ENCODE peak calls at places on chromosomes 4 and X, in ten cellular contexts. Z, O, P, R, C, Q, Y, H, D and W are unnamed samples.

GRCh38 chr4:176189891-176190795 is 5.2 kb downstream of the SPATA4 start:
- DNase-seq in H (no peak), Y (no peak), R (no peak), C (peak), D (no peak), Q (no peak), P (no peak), Z (no peak), O (no peak), W (peak)

GRCh38 chr4:88822034-88822433 is 124.4 kb upstream of the NAP1L5 start:
- DNase-seq in D (no peak), O (no peak), P (no peak), Y (no peak), R (no peak), H (no peak), Z (no peak), C (no peak), Q (no peak), W (no peak)

GRCh38 chrX:74535211-74535621 is 79.2 kb downstream of the RLIM start:
- DNase-seq in C (peak), H (no peak), P (no peak), Z (peak), Y (no peak), Q (peak), D (no peak), R (no peak), O (no peak), W (peak)

GRCh38 chrX:19846995-19847790 is 40.2 kb downstream of the SH3KBP1 start:
- DNase-seq in Y (peak), R (no peak), Z (peak), C (peak), O (no peak), Q (no peak), P (peak), D (no peak), H (peak), W (peak)

GRCh38 chrX:108331126-108331909 is 106.9 kb downstream of the COL4A6 start:
- DNase-seq in Y (no peak), H (no peak), Q (no peak), D (no peak), P (no peak), O (no peak), C (no peak), Z (no peak), R (no peak), W (no peak)

GRCh38 chr4:7087036-7087435 is 19.2 kb upstream of the GRPEL1 start:
- DNase-seq in Z (no peak), O (no peak), C (no peak), R (no peak), P (no peak), Y (no peak), Q (no peak), D (no peak), H (no peak), W (no peak)

GRCh38 chr4:142845293-142846070 is 619 bp downstream of the INPP4B start:
- DNase-seq in D (peak), Y (no peak), C (peak), Z (no peak), Q (no peak), H (peak), P (no peak), R (no peak), O (peak), W (no peak)

GRCh38 chr4:183304538-183304937 is 15.5 kb downstream of the CLDN22 start:
- DNase-seq in C (no peak), O (no peak), Q (no peak), Y (no peak), P (no peak), Z (no peak), D (no peak), H (no peak), R (no peak), W (no peak)

GRCh38 chr4:180950377-180950776 is 1292.8 kb upstream of the TENM3 start:
- DNase-seq in R (no peak), Y (no peak), C (no peak), Q (no peak), H (no peak), Z (no peak), D (no peak), P (no peak), O (no peak), W (no peak)

GRCh38 chrX:118634336-118634735 is 93.1 kb upstream of the IL13RA1 start:
- DNase-seq in Z (no peak), H (no peak), P (no peak), D (no peak), Q (no peak), Y (no peak), R (no peak), C (no peak), O (no peak), W (no peak)

GRCh38 chr4:105179539-105180401 is 33.1 kb downstream of the TET2 start:
- DNase-seq in R (no peak), H (no peak), Y (peak), Q (no peak), D (no peak), P (no peak), Z (no peak), C (peak), O (peak), W (peak)

GRCh38 chr4:40121515-40121914 is 64.9 kb downstream of the N4BP2 start:
- DNase-seq in P (peak), O (peak), H (no peak), C (peak), Z (peak), Q (no peak), R (no peak), D (no peak), Y (peak), W (peak)